ENCODE peak calls at places on chromosomes 3 and 15, in eight cellular contexts. D is CD8-positive, alpha-beta T cell; J is AG09309; C is fibroblast of pulmonary artery; B is GM23338; O is kidney epithelial cell; T is astrocyte; H is right atrium auricular region. R is an unnamed sample.

GRCh38 chr15:98745650-98746374 is 97.5 kb downstream of the IGF1R start:
- DNase-seq in D (no peak), J (no peak), C (no peak), B (no peak), O (no peak), T (peak; percentile 70), H (no peak), R (peak; percentile 21)

GRCh38 chr3:188369526-188369925 is 215.6 kb downstream of the LPP start:
- DNase-seq in D (no peak), J (no peak), C (no peak), B (no peak), O (no peak), T (no peak), H (no peak), R (no peak)

GRCh38 chr3:25747033-25747432 is 36.2 kb downstream of the NGLY1 start:
- DNase-seq in D (no peak), J (no peak), C (peak; percentile 12), B (no peak), O (no peak), T (peak; percentile 8), H (no peak), R (no peak)

GRCh38 chr3:133887075-133887950 is 8.4 kb downstream of the RAB6B start:
- DNase-seq in D (no peak), J (no peak), C (no peak), B (no peak), O (no peak), T (no peak), H (peak; percentile 16), R (no peak)

GRCh38 chr3:77134801-77135200 is 94.9 kb downstream of the ROBO2 start:
- DNase-seq in D (no peak), J (no peak), C (no peak), B (no peak), O (no peak), T (no peak), H (no peak), R (no peak)

GRCh38 chr3:122665226-122665786 is 15.3 kb upstream of the PARP14 start:
- DNase-seq in D (no peak), J (no peak), C (no peak), B (no peak), O (no peak), T (no peak), H (no peak), R (no peak)

GRCh38 chr3:129824926-129825541 is 68.5 kb downstream of the TMCC1 start:
- DNase-seq in D (no peak), J (no peak), C (peak; percentile 73), B (peak; percentile 83), O (peak; percentile 4), T (peak; percentile 14), H (no peak), R (peak; percentile 65)

GRCh38 chr3:62607287-62608029 is 234.1 kb upstream of the FEZF2 start:
- DNase-seq in D (no peak), J (peak; percentile 59), C (peak; percentile 93), B (peak; percentile 11), O (peak; percentile 56), T (peak; percentile 92), H (no peak), R (peak; percentile 84)

GRCh38 chr3:54591157-54591556 is 336.7 kb downstream of the LRTM1 start:
- DNase-seq in D (no peak), J (no peak), C (no peak), B (no peak), O (no peak), T (no peak), H (no peak), R (no peak)

DNA sequence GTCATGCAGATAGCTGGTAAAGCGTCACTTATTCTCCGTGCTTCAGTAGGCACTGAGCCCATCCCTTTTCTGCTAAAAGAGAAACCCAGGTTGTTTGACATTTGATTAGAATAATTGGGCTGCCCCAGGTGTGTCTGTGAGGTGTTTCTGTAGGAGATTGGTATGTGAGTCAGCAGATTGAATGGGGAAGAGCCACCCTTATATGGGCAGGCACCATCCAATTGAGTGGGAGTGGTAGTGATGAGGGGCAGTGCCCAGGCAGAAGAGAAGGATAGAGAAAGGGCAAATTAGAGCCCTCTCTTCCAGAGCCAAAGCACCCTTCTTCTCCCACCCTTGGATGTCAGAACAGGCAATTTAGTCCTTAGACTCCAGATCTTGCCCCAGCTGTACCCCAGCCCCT is 384.3 kb upstream of the GBE1 start:
- DNase-seq in D (no peak), J (no peak), C (no peak), B (no peak), O (no peak), T (no peak), H (no peak), R (no peak)
- TF ChIP-seq CTCF in D (no peak), J (no peak), C (no peak), B (no peak), O (no peak), T (no peak), H (no peak), R (no peak)

DNA sequence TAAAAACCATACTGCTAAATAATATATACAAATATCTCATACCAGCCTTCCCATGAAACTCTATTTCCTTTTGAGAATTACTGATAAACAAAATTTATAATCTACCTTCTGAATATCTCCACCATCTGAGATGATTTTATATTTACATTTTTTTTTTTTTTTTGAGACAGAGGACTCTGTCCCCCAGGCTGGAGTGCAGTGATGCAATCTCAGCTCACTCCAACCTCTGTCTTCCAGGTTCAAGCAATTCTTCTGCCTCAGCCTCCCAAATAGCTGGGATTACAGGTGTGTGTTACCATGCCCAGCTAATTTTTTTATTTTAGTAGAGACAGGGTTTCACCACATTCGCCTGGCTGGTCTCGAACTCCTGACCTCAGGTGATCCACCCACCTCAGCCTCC is 42.8 kb upstream of the IGF2BP2 start:
- DNase-seq in D (no peak), J (no peak), C (no peak), B (no peak), O (no peak), T (no peak), H (no peak), R (no peak)
- H3K4me3 ChIP-seq in D (no peak overlapping the region), J (no peak overlapping the region), C (no peak overlapping the region), B (no peak overlapping the region), O (no peak overlapping the region), T (no peak overlapping the region), H (no peak overlapping the region), R (no peak overlapping the region)

GRCh38 chr3:159929894-159930235 is 58.8 kb upstream of the IL12A start:
- DNase-seq in D (no peak), J (no peak), C (no peak), B (no peak), O (no peak), T (no peak), H (no peak), R (no peak)

GRCh38 chr3:159928692-159929091 is 59.9 kb upstream of the IL12A start:
- DNase-seq in D (no peak), J (peak; percentile 100), C (peak; percentile 85), B (no peak), O (peak; percentile 97), T (peak; percentile 99), H (no peak), R (peak; percentile 99)

GRCh38 chr3:159928071-159928491 is 60.6 kb upstream of the IL12A start:
- DNase-seq in D (no peak), J (no peak), C (peak; percentile 23), B (no peak), O (no peak), T (no peak), H (no peak), R (peak; percentile 65)

GRCh38 chr3:159926573-159926972 is 62.1 kb upstream of the IL12A start:
- DNase-seq in D (no peak), J (no peak), C (no peak), B (no peak), O (no peak), T (no peak), H (no peak), R (no peak)

DNA sequence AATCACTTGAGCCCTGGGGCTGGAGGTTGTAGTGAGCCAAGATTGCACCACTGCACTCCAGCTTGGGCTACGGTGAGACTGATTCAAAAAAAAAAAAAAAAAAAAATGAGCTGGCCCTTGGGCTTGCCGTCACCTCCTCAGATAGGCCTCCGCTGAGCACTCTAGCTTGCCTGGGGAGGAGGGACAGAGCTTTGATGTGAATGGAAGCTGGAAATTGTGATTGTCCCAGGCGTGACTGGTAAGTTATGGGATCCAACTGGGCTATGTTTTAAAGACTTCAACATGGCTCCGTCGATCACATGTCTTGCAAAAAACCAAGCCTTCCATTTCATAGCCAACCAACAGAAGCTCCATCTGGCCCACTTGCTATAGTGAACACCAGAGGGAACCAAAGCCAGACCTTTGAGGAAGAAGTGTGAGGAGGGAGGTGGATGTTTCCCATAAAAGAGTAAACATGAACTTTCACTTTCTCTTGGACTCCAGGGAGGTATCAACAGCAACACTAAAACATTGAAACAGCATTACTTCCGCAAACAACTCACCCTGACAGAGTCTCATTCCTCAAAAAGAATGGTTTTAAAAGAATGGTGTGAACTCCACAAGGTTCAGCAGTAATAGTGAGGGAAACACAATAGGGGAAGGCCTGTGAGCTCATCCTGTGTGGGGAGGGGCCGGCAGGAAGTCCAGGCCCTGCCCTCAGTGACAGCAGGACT is 59.3 kb upstream of the IL12A start:
- DNase-seq in D (no peak), J (peak; percentile 66), C (peak; percentile 61), B (peak; percentile 7), O (peak; percentile 14), T (peak; percentile 71), H (no peak), R (peak; percentile 79)
- TF ChIP-seq CTCF in D (no peak), J (peak; percentile 67), C (peak; percentile 44), B (peak; percentile 34), O (peak; percentile 37), T (peak; percentile 34), H (peak; percentile 46), R (peak; percentile 73)

GRCh38 chr3:46926447-46926846 is 48.9 kb downstream of the PTH1R start:
- DNase-seq in D (no peak), J (no peak), C (no peak), B (no peak), O (no peak), T (no peak), H (no peak), R (no peak)
- H3K4me3 ChIP-seq in D (no peak overlapping the region), J (no peak overlapping the region), C (no peak overlapping the region), B (no peak overlapping the region), O (no peak overlapping the region), T (no peak overlapping the region), H (no peak overlapping the region), R (no peak overlapping the region)

DNA sequence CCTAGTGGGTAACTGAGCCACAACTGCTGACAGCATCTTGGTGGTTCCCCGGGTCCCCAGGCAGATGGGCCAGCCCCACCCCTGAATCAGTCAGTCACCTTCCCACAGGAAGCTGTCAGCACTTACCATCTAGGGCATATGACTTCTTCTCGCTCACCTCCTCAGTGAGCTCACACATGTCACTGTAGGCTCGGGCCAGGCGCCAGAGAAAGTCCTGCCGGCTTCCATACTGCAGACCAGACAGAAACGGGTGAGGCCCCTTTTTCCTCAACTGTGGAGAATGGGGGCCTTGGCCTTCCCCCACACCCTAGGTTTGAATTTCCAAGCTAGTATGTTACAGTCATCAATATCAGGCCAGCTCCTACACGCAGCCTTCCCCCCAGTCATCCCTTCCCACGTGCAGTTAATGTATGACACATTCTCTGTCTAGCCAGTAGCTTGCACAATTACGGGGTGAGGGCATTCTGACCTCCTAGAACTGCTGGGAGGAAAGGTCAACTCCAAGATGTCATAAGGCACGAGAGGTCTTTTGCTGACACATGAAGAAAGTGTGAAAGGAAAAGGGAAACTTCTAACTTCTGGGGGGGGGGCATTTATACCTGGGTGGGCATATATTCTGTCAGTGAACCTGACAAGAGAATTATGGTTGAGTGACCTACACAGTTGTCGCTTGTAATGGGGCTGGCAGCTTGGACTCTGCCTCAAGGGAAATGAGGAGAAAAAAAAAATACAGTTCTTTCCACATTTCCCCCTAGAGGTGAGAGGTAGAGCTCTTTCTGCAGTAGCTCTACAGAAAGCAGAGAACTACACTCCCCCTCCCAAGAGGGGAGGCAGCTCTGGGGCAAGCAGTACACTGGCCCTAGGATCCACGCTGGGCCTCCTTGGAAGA is 10.9 kb downstream of the RMDN3 start:
- DNase-seq in D (peak; percentile 23), J (no peak), C (peak; percentile 80), B (peak; percentile 27), O (no peak), T (peak; percentile 53), H (no peak), R (peak; percentile 83)
- TF ChIP-seq CTCF in D (no peak), J (peak; percentile 24), C (peak; percentile 35), B (no peak), O (peak; percentile 17), T (no peak), H (no peak), R (peak; percentile 4)